ENCODE peak calls at places on chromosomes 2 and 18, in eight cellular contexts. T, W, K, S, A, N, C and O are unnamed samples.

GRCh38 chr2:39361511-39361910 is 75.6 kb downstream of the MAP4K3 start:
- DNase-seq in T (no peak), W (no peak), K (no peak), S (no peak), A (no peak), N (no peak), C (no peak), O (no peak)

GRCh38 chr2:37827911-37828411 is 97.1 kb upstream of the RMDN2 start:
- DNase-seq in T (no peak), W (peak; percentile 94), K (no peak), S (peak; percentile 84), A (no peak), N (no peak), C (no peak), O (no peak)

GRCh38 chr2:205681836-205682238 is 464 bp upstream of the NRP2 start:
- DNase-seq in T (no peak), W (no peak), K (no peak), S (no peak), A (no peak), N (peak; percentile 20), C (peak; percentile 55), O (no peak)

GRCh38 chr2:182448371-182448770 is 21.5 kb upstream of the PDE1A start:
- DNase-seq in T (no peak), W (no peak), K (no peak), S (no peak), A (no peak), N (no peak), C (no peak), O (no peak)

GRCh38 chr2:191786694-191787093 is 60.2 kb downstream of the CAVIN2 start:
- DNase-seq in T (no peak), W (no peak), K (no peak), S (no peak), A (no peak), N (no peak), C (no peak), O (no peak)

GRCh38 chr18:2147424-2147823 is 423.9 kb downstream of the METTL4 start:
- DNase-seq in T (no peak), W (no peak), K (no peak), S (peak; percentile 11), A (no peak), N (no peak), C (no peak), O (no peak)

GRCh38 chr2:112811841-112812306 is 24.7 kb downstream of the IL1B start:
- DNase-seq in T (no peak), W (peak; percentile 95), K (no peak), S (peak; percentile 98), A (no peak), N (peak; percentile 45), C (no peak), O (no peak)

GRCh38 chr2:176297067-176297466 is 27.8 kb downstream of the MTX2 start:
- DNase-seq in T (no peak), W (peak; percentile 7), K (no peak), S (no peak), A (no peak), N (no peak), C (peak; percentile 13), O (no peak)

GRCh38 chr2:229860334-229860733 is 61.5 kb downstream of the TRIP12 start:
- DNase-seq in T (no peak), W (no peak), K (no peak), S (no peak), A (no peak), N (no peak), C (no peak), O (no peak)

GRCh38 chr2:200189964-200190363 is 116.5 kb upstream of the SPATS2L start:
- DNase-seq in T (no peak), W (peak; percentile 25), K (no peak), S (no peak), A (no peak), N (no peak), C (no peak), O (no peak)

GRCh38 chr2:46411245-46411641 is 68.1 kb upstream of the TMEM247 start:
- DNase-seq in T (no peak), W (peak; percentile 52), K (no peak), S (peak; percentile 70), A (no peak), N (no peak), C (no peak), O (no peak)

GRCh38 chr18:33616556-33616955 is 38.5 kb downstream of the ASXL3 start:
- DNase-seq in T (no peak), W (no peak), K (no peak), S (no peak), A (no peak), N (no peak), C (no peak), O (no peak)

GRCh38 chr2:23037596-23037995 is 347.4 kb upstream of the KLHL29 start:
- DNase-seq in T (no peak), W (no peak), K (no peak), S (no peak), A (no peak), N (no peak), C (peak; percentile 31), O (no peak)

GRCh38 chr18:9321017-9321452 is 13.5 kb upstream of the TWSG1 start:
- DNase-seq in T (no peak), W (peak; percentile 62), K (no peak), S (peak; percentile 51), A (no peak), N (no peak), C (no peak), O (no peak)

GRCh38 chr18:22556271-22556990 is 138.7 kb upstream of the CTAGE1 start:
- DNase-seq in T (no peak), W (peak; percentile 23), K (no peak), S (peak; percentile 25), A (no peak), N (no peak), C (peak; percentile 38), O (no peak)

GRCh38 chr2:197075754-197076337 is 149.3 kb upstream of the PGAP1 start:
- DNase-seq in T (no peak), W (peak; percentile 30), K (no peak), S (peak; percentile 40), A (no peak), N (peak; percentile 14), C (peak; percentile 42), O (no peak)

GRCh38 chr18:63878982-63879381 is 8.5 kb upstream of the SERPINB2 start:
- DNase-seq in T (no peak), W (no peak), K (no peak), S (no peak), A (no peak), N (no peak), C (no peak), O (no peak)

GRCh38 chr2:120710256-120710655 is 25.4 kb upstream of the GLI2 start:
- DNase-seq in T (no peak), W (peak; percentile 72), K (no peak), S (peak; percentile 86), A (no peak), N (no peak), C (no peak), O (no peak)

GRCh38 chr2:242075683-242076082 is 206.2 kb downstream of the RTP5 start:
- DNase-seq in T (peak; percentile 1), W (no peak), K (no peak), S (no peak), A (no peak), N (no peak), C (no peak), O (no peak)

GRCh38 chr2:64459575-64459974 is 5.6 kb downstream of the LGALSL start:
- DNase-seq in T (no peak), W (no peak), K (no peak), S (no peak), A (no peak), N (no peak), C (no peak), O (no peak)

GRCh38 chr2:63840081-63840784 is 1.5 kb upstream of the UGP2 start:
- DNase-seq in T (no peak), W (no peak), K (peak; percentile 5), S (no peak), A (no peak), N (peak; percentile 24), C (no peak), O (no peak)

GRCh38 chr2:161049571-161049970 is 110.7 kb upstream of the TANK start:
- DNase-seq in T (no peak), W (no peak), K (no peak), S (peak; percentile 10), A (no peak), N (no peak), C (no peak), O (no peak)

GRCh38 chr2:183709829-183710228 is 585.6 kb downstream of the NUP35 start:
- DNase-seq in T (no peak), W (no peak), K (no peak), S (no peak), A (no peak), N (no peak), C (no peak), O (no peak)

GRCh38 chr2:177727577-177728351 is 335.2 kb downstream of the AGPS start:
- DNase-seq in T (no peak), W (no peak), K (no peak), S (no peak), A (no peak), N (no peak), C (no peak), O (no peak)